ENCODE peak calls at places on chromosomes 3 and 15, in ten cellular contexts. Z is T-helper 9 cell, P is T-cell, G is left cardiac atrium, S is heart left ventricle, H is cardiac fibroblast, X is M059J, N is GM19239, V is right lobe of liver, O is HCT116. C is an unnamed sample.
A peak's percentile ranks its signal among the peaks of the same experiment; 100 is the strongest.

GRCh38 chr15:68802373-68802772 is 18.3 kb downstream of the ANP32A start:
- DNase-seq in Z (no peak), P (no peak), N (no peak), G (no peak), O (no peak), X (no peak), S (no peak), H (no peak), V (no peak), C (no peak)

GRCh38 chr3:180036678-180037455 is at the start of gene PEX5L:
- DNase-seq in O (no peak), H (peak; percentile 48), V (peak; percentile 66), P (no peak), G (peak; percentile 48), N (peak; percentile 72), S (peak; percentile 14), Z (no peak), X (peak; percentile 27), C (no peak)

GRCh38 chr3:81302045-81302444 is 459.4 kb downstream of the GBE1 start:
- DNase-seq in P (no peak), N (peak; percentile 7), V (no peak), G (peak; percentile 24), O (peak; percentile 13), H (peak; percentile 75), Z (no peak), S (peak; percentile 12), X (peak; percentile 25), C (peak; percentile 39)

GRCh38 chr3:122055215-122055614 is at the start of gene CD86:
- DNase-seq in V (no peak), Z (no peak), S (no peak), P (no peak), N (no peak), O (no peak), H (no peak), G (no peak), X (peak; percentile 5), C (no peak)

GRCh38 chr15:86611392-86612040 is 531.8 kb downstream of the AGBL1 start:
- DNase-seq in Z (no peak), N (no peak), O (no peak), V (no peak), X (peak; percentile 84), S (no peak), H (no peak), G (no peak), P (peak; percentile 9), C (peak; percentile 72)

GRCh38 chr3:37324752-37325407 is 150.5 kb upstream of the LRRFIP2 start:
- DNase-seq in O (no peak), X (no peak), G (no peak), V (no peak), Z (no peak), H (peak; percentile 50), S (no peak), P (no peak), N (no peak), C (no peak)

GRCh38 chr3:57826286-57826951 is 70.3 kb downstream of the SLMAP start:
- DNase-seq in H (peak; percentile 33), Z (no peak), V (no peak), X (no peak), S (no peak), O (no peak), G (no peak), N (no peak), P (no peak), C (no peak)

GRCh38 chr15:69060744-69061143 is 46.2 kb downstream of the NOX5 start:
- DNase-seq in V (no peak), Z (no peak), P (no peak), X (no peak), N (no peak), G (no peak), H (no peak), S (no peak), O (no peak), C (no peak)

GRCh38 chr3:60552581-60552980 is 698.7 kb downstream of the FHIT start:
- DNase-seq in P (no peak), Z (no peak), G (no peak), V (no peak), H (no peak), S (no peak), N (no peak), O (no peak), X (peak; percentile 24), C (no peak)

GRCh38 chr15:91862891-91863520 is 9.5 kb downstream of the SLCO3A1 start:
- DNase-seq in V (no peak), O (no peak), Z (no peak), S (no peak), G (no peak), X (no peak), N (no peak), H (no peak), P (no peak), C (no peak)